ENCODE peak calls at places on chromosome 22, in nine cellular contexts. J is naive thymus-derived CD4-positive, alpha-beta T cell; Q is colonic mucosa; B is neuronal stem cell; X is GM23248; Y is stomach; P is gastrocnemius medialis; R is effector memory CD4-positive, alpha-beta T cell; W is sigmoid colon. A is an unnamed sample. For H3K36me3, the result is how much of the 10 kb centered on the place peaks cover.

GRCh38 chr22:27558658-27559371 is 242.7 kb downstream of the MN1 start:
- DNase-seq in J (no peak), Q (no peak), B (no peak), X (no peak), Y (no peak), P (no peak), R (no peak), W (no peak), A (no peak)

GRCh38 chr22:41909290-41910049 is 5.4 kb downstream of the SHISA8 start:
- DNase-seq in J (no peak), Q (no peak), B (no peak), X (no peak), Y (no peak), P (no peak), R (no peak), W (no peak), A (no peak)

GRCh38 chr22:49423125-49423650 is 404.5 kb downstream of the BRD1 start:
- DNase-seq in J (no peak), Q (no peak), B (no peak), X (no peak), Y (no peak), P (no peak), R (no peak), W (no peak), A (no peak)

GRCh38 chr22:48919187-48919590 is 908.5 kb downstream of the BRD1 start:
- DNase-seq in J (no peak), Q (no peak), B (peak), X (no peak), Y (peak), P (no peak), R (no peak), W (peak), A (no peak)

GRCh38 chr22:28139993-28140392 is 220.9 kb upstream of the PITPNB start:
- DNase-seq in J (no peak), Q (no peak), B (no peak), X (peak), Y (no peak), P (no peak), R (no peak), W (no peak), A (peak)

GRCh38 chr22:45262931-45263789 is 21.6 kb upstream of the UPK3A start:
- DNase-seq in J (no peak), Q (no peak), B (no peak), X (peak), Y (no peak), P (no peak), R (no peak), W (no peak), A (no peak)

GRCh38 chr22:48757581-48757980 is 1070.1 kb downstream of the BRD1 start:
- DNase-seq in J (peak), Q (peak), B (no peak), X (no peak), Y (peak), P (no peak), R (no peak), W (peak), A (no peak)

GRCh38 chr22:31179345-31179744 is 19.4 kb downstream of the RNF185 start:
- DNase-seq in J (no peak), Q (peak), B (no peak), X (peak), Y (no peak), P (peak), R (no peak), W (no peak), A (peak)

GRCh38 chr22:49807780-49808708 is 19.6 kb downstream of the BRD1 start:
- DNase-seq in J (no peak), Q (no peak), B (no peak), X (no peak), Y (no peak), P (no peak), R (peak), W (no peak), A (no peak)

GRCh38 chr22:50542416-50542927 is 3.2 kb upstream of the KLHDC7B start:
- DNase-seq in J (no peak), Q (no peak), B (no peak), X (peak), Y (no peak), P (no peak), R (no peak), W (no peak), A (peak)

GRCh38 chr22:49699928-49700498 is 127.7 kb downstream of the BRD1 start:
- DNase-seq in J (no peak), Q (no peak), B (no peak), X (no peak), Y (no peak), P (no peak), R (no peak), W (no peak), A (no peak)

GRCh38 chr22:30876221-30876751 is 92.3 kb downstream of the MORC2 start:
- DNase-seq in J (no peak), Q (no peak), B (no peak), X (no peak), Y (no peak), P (no peak), R (no peak), W (peak), A (no peak)

GRCh38 chr22:45787770-45788169 is 116.1 kb downstream of the ATXN10 start:
- DNase-seq in J (no peak), Q (no peak), B (no peak), X (peak), Y (no peak), P (no peak), R (no peak), W (no peak), A (no peak)

GRCh38 chr22:42316988-42317387 is 46.5 kb upstream of the TCF20 start:
- DNase-seq in J (no peak), Q (peak), B (no peak), X (peak), Y (peak), P (no peak), R (peak), W (peak), A (peak)

GRCh38 chr22:42842658-42843370 is 14.3 kb downstream of the ARFGAP3 start:
- DNase-seq in J (no peak), Q (no peak), B (no peak), X (peak), Y (no peak), P (no peak), R (no peak), W (no peak), A (no peak)

GRCh38 chr22:50517495-50518260 is 7.7 kb downstream of the SCO2 start:
- DNase-seq in J (no peak), Q (no peak), B (no peak), X (no peak), Y (no peak), P (no peak), R (no peak), W (no peak), A (no peak)

GRCh38 chr22:29306830-29307657 is 594 bp downstream of the GAS2L1 start:
- DNase-seq in J (peak), Q (peak), B (peak), X (peak), Y (peak), P (peak), R (peak), W (peak), A (peak)

GRCh38 chr22:28822930-28823481 is 22.6 kb upstream of the XBP1 start:
- DNase-seq in J (no peak), Q (peak), B (peak), X (no peak), Y (peak), P (no peak), R (no peak), W (no peak), A (no peak)

GRCh38 chr22:42651134-42651533 is 1.9 kb upstream of the CYB5R3 start:
- DNase-seq in J (no peak), Q (no peak), B (no peak), X (peak), Y (no peak), P (no peak), R (no peak), W (no peak), A (peak)

GRCh38 chr22:42296381-42296853 is 26.0 kb upstream of the TCF20 start:
- DNase-seq in J (no peak), Q (no peak), B (no peak), X (no peak), Y (peak), P (no peak), R (no peak), W (peak), A (no peak)

GRCh38 chr22:27146871-27147591 is 489.6 kb downstream of the MIAT start:
- DNase-seq in J (no peak), Q (no peak), B (no peak), X (no peak), Y (no peak), P (no peak), R (no peak), W (no peak), A (no peak)

GRCh38 chr22:31630331-31631329 is 31.4 kb downstream of the PISD start:
- DNase-seq in J (peak), Q (peak), B (peak), X (peak), Y (peak), P (peak), R (peak), W (peak), A (peak)

GRCh38 chr22:49185312-49185969 is 642.2 kb downstream of the BRD1 start:
- DNase-seq in J (no peak), Q (no peak), B (no peak), X (no peak), Y (no peak), P (no peak), R (no peak), W (no peak), A (no peak)

GRCh38 chr22:39185601-39186012 is 33.1 kb upstream of the CBX7 start:
- DNase-seq in J (no peak), Q (no peak), B (no peak), X (peak), Y (no peak), P (no peak), R (no peak), W (peak), A (no peak)

GRCh38 chr22:46738961-46739870 is 1.2 kb upstream of the CERK start:
- DNase-seq in J (peak), Q (peak), B (no peak), X (peak), Y (peak), P (peak), R (peak), W (no peak), A (peak)

GRCh38 chr22:30602049-30602448 is 4.9 kb upstream of the TCN2 start:
- DNase-seq in J (no peak), Q (peak), B (no peak), X (peak), Y (no peak), P (no peak), R (no peak), W (no peak), A (peak)

GRCh38 chr22:40180403-40180802 is 2.7 kb downstream of the TNRC6B start:
- DNase-seq in J (no peak), Q (no peak), B (no peak), X (peak), Y (no peak), P (no peak), R (no peak), W (no peak), A (no peak)

DNA sequence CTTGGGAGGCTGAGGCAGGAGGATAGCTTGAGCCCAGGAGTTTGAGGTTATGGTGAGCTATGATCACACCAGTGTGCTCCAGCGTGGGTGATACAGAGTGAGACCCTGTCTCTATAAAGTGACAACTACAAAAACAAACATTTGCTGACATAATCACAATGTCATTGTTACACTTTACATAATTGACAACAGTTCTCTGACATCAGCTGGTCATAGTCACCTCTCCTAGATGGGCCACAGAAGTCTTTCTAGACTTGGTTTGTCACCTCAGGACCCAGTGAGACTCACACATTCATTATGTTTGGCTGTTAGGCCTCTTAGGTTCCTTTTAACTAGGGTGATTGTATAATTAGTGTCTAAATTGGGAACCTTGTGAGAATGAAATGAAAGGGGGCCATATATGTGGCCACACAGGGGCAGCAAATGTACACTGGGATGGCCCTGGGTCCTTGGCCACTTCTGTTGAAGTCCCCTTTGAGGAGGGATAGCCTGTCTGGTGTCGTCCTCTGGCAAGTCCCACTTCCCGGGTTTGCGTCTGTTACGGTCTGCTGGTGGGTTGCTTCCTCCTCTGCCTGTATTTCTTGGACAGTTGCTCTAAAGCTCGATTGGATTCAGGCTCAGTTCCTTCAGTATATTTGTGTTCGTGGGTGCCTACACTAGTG is 5.8 kb upstream of the PPIL2 start:
- DNase-seq in J (no peak), Q (no peak), B (no peak), X (no peak), Y (no peak), P (no peak), R (no peak), W (no peak), A (no peak)
- H3K4me3 ChIP-seq in J (no peak), Q (no peak), B (no peak), X (no peak), Y (no peak), P (no peak), R (no peak), W (no peak), A (no peak)

GRCh38 chr22:19522881-19523239 is 1.4 kb downstream of the CLDN5 start:
- DNase-seq in J (no peak), Q (no peak), B (no peak), X (no peak), Y (no peak), P (no peak), R (no peak), W (no peak), A (no peak)

GRCh38 chr22:19522190-19522880 is 1.9 kb downstream of the CLDN5 start:
- DNase-seq in J (no peak), Q (no peak), B (no peak), X (no peak), Y (no peak), P (no peak), R (no peak), W (no peak), A (no peak)

GRCh38 chr22:19520007-19520406 is 4.2 kb downstream of the CLDN5 start:
- DNase-seq in J (no peak), Q (no peak), B (no peak), X (no peak), Y (no peak), P (no peak), R (no peak), W (no peak), A (no peak)

GRCh38 chr22:19519041-19519926 is 4.9 kb downstream of the CLDN5 start:
- DNase-seq in J (no peak), Q (no peak), B (no peak), X (no peak), Y (no peak), P (no peak), R (no peak), W (no peak), A (no peak)

DNA sequence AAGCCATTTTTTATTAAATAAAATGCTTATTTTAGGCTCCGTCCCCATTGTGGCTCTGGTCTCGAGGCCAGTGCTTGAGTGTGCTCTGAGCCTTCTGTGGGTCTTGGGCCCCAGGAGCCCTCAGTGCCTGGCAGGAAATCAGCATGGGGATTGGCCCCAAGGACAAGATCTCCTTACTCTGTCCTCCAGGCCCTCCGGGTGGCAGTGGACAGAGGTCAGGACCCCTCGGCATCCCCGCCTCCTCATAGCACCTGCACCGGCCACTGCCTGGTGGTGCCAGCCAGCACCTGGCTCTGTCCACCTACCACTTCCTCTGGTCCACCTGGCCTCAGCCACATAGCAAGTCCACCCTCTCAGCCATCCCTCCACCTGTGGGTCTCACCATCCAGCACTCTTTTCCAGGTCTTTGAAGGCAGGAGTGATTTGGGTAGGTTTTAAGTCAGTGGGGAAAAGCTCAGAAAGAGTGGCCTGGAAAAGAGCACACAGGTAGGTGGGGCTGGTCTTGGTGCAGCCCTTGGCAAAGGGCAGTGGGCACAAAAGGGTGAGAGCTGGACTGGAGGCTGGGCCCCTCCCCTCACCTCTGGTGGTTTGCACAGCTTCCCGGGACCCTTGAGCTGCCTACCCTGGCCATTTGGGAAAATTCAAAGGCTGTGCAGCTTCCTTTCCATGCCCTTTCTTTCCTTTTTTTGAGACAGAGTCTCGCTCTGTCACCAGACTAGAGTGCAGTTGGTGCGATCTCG is 3.5 kb downstream of the CLDN5 start:
- DNase-seq in J (no peak), Q (no peak), B (no peak), X (no peak), Y (no peak), P (no peak), R (no peak), W (no peak), A (no peak)
- H3K36me3 ChIP-seq in J (under half), Q (under half), B (under half), X (under half), Y (under half), P (under half), R (under half), W (under half), A (under half)

DNA sequence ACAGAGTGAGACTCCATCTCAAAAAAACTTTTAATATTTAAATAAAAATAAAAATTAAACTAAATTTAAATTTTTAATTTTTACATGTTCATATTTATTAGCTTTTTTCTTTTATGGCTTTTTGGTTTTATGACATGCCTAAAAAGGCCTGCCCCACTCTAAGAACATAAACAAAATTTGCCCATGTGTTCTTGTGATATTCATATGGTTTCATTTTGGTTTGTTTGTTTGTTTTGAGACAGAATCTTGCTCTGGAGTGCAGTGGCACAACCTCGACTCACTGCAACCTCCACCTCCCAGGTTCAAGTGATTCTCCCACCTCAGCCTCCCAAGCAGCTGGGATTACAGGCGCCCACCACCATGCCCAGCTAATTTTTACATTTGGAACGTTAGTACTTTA is 27.7 kb downstream of the SUSD2 start:
- DNase-seq in J (no peak), Q (no peak), B (no peak), X (no peak), Y (no peak), P (no peak), R (no peak), W (no peak), A (no peak)
- H3K4me3 ChIP-seq in J (no peak), Q (no peak), B (no peak), X (no peak), Y (no peak), P (no peak), R (no peak), W (no peak), A (no peak)

GRCh38 chr22:36343070-36343719 is 44.6 kb downstream of the MYH9 start:
- DNase-seq in J (no peak), Q (no peak), B (no peak), X (no peak), Y (no peak), P (no peak), R (no peak), W (no peak), A (no peak)

GRCh38 chr22:36347094-36347493 is 40.7 kb downstream of the MYH9 start:
- DNase-seq in J (no peak), Q (no peak), B (no peak), X (no peak), Y (peak), P (no peak), R (no peak), W (no peak), A (no peak)

GRCh38 chr22:36341640-36342041 is 46.1 kb downstream of the MYH9 start:
- DNase-seq in J (no peak), Q (no peak), B (no peak), X (no peak), Y (no peak), P (no peak), R (no peak), W (no peak), A (no peak)

GRCh38 chr22:36343720-36344105 is 44.1 kb downstream of the MYH9 start:
- DNase-seq in J (no peak), Q (no peak), B (no peak), X (no peak), Y (peak), P (no peak), R (no peak), W (no peak), A (no peak)

GRCh38 chr22:36344106-36344827 is 43.5 kb downstream of the MYH9 start:
- DNase-seq in J (peak), Q (no peak), B (no peak), X (no peak), Y (no peak), P (no peak), R (no peak), W (no peak), A (no peak)
- H3K36me3 ChIP-seq in J (half or more), Q (under half), B (half or more), X (half or more), Y (under half), P (half or more), R (half or more), W (under half), A (under half)

GRCh38 chr22:33303109-33303508 is 244.9 kb upstream of the SYN3 start:
- DNase-seq in J (no peak), Q (no peak), B (no peak), X (no peak), Y (no peak), P (no peak), R (no peak), W (no peak), A (no peak)
- H3K4me3 ChIP-seq in J (no peak), Q (no peak), B (no peak), X (no peak), Y (no peak), P (no peak), R (no peak), W (no peak), A (no peak)

GRCh38 chr22:37959231-37959825 is 5.8 kb downstream of the POLR2F start:
- DNase-seq in J (no peak), Q (no peak), B (no peak), X (no peak), Y (no peak), P (no peak), R (no peak), W (no peak), A (no peak)
- H3K36me3 ChIP-seq in J (half or more), Q (under half), B (half or more), X (under half), Y (half or more), P (half or more), R (under half), W (under half), A (under half)

DNA sequence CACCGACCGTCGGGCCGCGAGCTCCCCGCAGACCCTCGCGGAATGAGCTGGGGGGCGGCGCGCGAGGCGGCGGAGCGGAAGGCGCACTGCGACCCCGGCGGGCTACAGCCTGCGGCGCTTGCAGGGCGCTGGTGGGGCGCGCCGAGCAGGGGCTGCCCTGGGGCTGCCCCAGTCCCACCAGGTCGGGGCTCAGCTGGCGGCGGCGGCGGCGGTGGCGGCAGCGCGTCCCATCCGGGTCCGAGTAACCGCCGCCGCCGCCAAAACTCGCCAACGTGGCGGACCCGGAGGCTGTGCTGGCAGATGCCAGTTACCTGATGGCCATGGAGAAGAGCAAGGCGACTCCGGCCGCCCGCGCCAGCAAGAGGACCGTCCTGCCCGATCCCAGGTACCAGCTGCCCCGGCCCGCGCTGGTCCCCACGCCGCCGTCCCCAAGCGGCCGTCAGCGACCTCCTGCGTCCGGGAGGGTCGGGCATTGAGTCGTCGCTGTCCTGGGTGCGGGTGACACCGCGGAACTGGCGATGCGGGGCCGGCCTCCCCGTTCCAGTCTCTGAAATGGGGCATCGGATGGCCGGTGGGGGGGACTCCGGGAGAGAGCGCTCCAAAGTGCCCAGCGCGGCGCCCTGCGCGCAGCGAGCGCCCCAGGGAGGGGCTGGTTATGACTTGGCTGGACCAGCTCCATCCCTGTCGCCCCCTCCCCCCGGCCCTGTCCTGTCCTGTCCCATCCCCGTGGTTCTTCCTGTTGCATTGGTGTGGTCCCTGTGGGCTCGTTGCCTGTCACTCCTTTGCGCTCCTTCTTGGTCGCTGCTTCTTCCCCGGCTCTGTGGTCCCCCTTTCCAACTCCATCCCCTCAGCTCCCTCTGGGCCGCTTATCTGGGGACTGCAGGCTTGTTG is 63.5 kb downstream of the CRYBB2 start:
- DNase-seq in J (no peak), Q (no peak), B (peak), X (no peak), Y (no peak), P (no peak), R (no peak), W (no peak), A (no peak)
- H3K4me3 ChIP-seq in J (no peak), Q (no peak), B (peak), X (no peak), Y (peak), P (no peak), R (no peak), W (no peak), A (no peak)